ENCODE peak calls at places on chromosomes 5 and 9, in seven cellular contexts. One of them, this sample, is unnamed.

GRCh38 chr5:123209163-123210013 is 120.3 kb downstream of the PRDM6 start:
- DNase-seq in ACHN: peak; percentile 67
- DNase-seq in H54: peak; percentile 29
- DNase-seq in adipocyte: peak; percentile 72
- DNase-seq in cardiac fibroblast: peak; percentile 86
- DNase-seq in pons: no peak
- DNase-seq in EL: peak; percentile 77
- DNase-seq in this sample: no peak

GRCh38 chr5:96509721-96510383 is 76.8 kb upstream of the PCSK1 start:
- DNase-seq in adipocyte: peak; percentile 60
- DNase-seq in H54: peak; percentile 33
- DNase-seq in ACHN: no peak
- DNase-seq in EL: peak; percentile 84
- DNase-seq in cardiac fibroblast: peak; percentile 90
- DNase-seq in pons: no peak
- DNase-seq in this sample: no peak

GRCh38 chr9:136859821-136860269 is 6.3 kb downstream of the EDF1 start:
- DNase-seq in H54: no peak
- DNase-seq in adipocyte: no peak
- DNase-seq in pons: no peak
- DNase-seq in cardiac fibroblast: no peak
- DNase-seq in EL: no peak
- DNase-seq in ACHN: no peak
- DNase-seq in this sample: no peak

GRCh38 chr9:122370869-122371467 is at the start of gene PTGS1:
- DNase-seq in EL: peak; percentile 49
- DNase-seq in H54: no peak
- DNase-seq in pons: no peak
- DNase-seq in adipocyte: peak; percentile 77
- DNase-seq in ACHN: no peak
- DNase-seq in cardiac fibroblast: peak; percentile 80
- DNase-seq in this sample: peak; percentile 28

GRCh38 chr5:96687812-96688453 is 25.8 kb downstream of the CAST start:
- DNase-seq in H54: no peak
- DNase-seq in ACHN: peak; percentile 66
- DNase-seq in pons: peak; percentile 46
- DNase-seq in cardiac fibroblast: peak; percentile 78
- DNase-seq in EL: peak; percentile 53
- DNase-seq in adipocyte: peak; percentile 67
- DNase-seq in this sample: no peak

GRCh38 chr5:2376486-2376885 is 375.0 kb downstream of the IRX2 start:
- DNase-seq in EL: no peak
- DNase-seq in pons: no peak
- DNase-seq in cardiac fibroblast: no peak
- DNase-seq in adipocyte: no peak
- DNase-seq in ACHN: no peak
- DNase-seq in H54: no peak
- DNase-seq in this sample: no peak

GRCh38 chr5:34415559-34416198 is 240.4 kb upstream of the RAI14 start:
- DNase-seq in adipocyte: peak; percentile 43
- DNase-seq in EL: peak; percentile 74
- DNase-seq in cardiac fibroblast: no peak
- DNase-seq in H54: no peak
- DNase-seq in pons: no peak
- DNase-seq in ACHN: no peak
- DNase-seq in this sample: no peak

GRCh38 chr9:113360242-113360842 is 11.0 kb downstream of the BSPRY start:
- DNase-seq in EL: no peak
- DNase-seq in cardiac fibroblast: no peak
- DNase-seq in pons: no peak
- DNase-seq in adipocyte: no peak
- DNase-seq in ACHN: no peak
- DNase-seq in H54: no peak
- DNase-seq in this sample: no peak

GRCh38 chr9:108885643-108886348 is 23.7 kb downstream of the ACTL7A start:
- DNase-seq in EL: peak; percentile 74
- DNase-seq in ACHN: no peak
- DNase-seq in cardiac fibroblast: peak; percentile 89
- DNase-seq in adipocyte: peak; percentile 67
- DNase-seq in pons: no peak
- DNase-seq in H54: peak; percentile 72
- DNase-seq in this sample: peak; percentile 4

GRCh38 chr9:70945301-70945700 is 176.1 kb downstream of the TRPM3 start:
- DNase-seq in cardiac fibroblast: no peak
- DNase-seq in EL: no peak
- DNase-seq in H54: no peak
- DNase-seq in pons: no peak
- DNase-seq in ACHN: no peak
- DNase-seq in adipocyte: no peak
- DNase-seq in this sample: no peak

GRCh38 chr9:119365291-119366027 is 3.8 kb downstream of the BRINP1 start:
- DNase-seq in pons: peak; percentile 74
- DNase-seq in ACHN: peak; percentile 63
- DNase-seq in cardiac fibroblast: peak; percentile 3
- DNase-seq in EL: peak; percentile 16
- DNase-seq in adipocyte: peak; percentile 57
- DNase-seq in H54: peak; percentile 42
- DNase-seq in this sample: peak; percentile 31

GRCh38 chr5:1892211-1892610 is 9.5 kb upstream of the IRX4 start:
- DNase-seq in cardiac fibroblast: no peak
- DNase-seq in H54: no peak
- DNase-seq in adipocyte: no peak
- DNase-seq in ACHN: no peak
- DNase-seq in EL: no peak
- DNase-seq in pons: no peak
- DNase-seq in this sample: no peak

GRCh38 chr9:126428524-126429175 is 102.0 kb downstream of the MVB12B start:
- DNase-seq in cardiac fibroblast: no peak
- DNase-seq in pons: no peak
- DNase-seq in adipocyte: no peak
- DNase-seq in ACHN: no peak
- DNase-seq in EL: no peak
- DNase-seq in H54: no peak
- DNase-seq in this sample: no peak

GRCh38 chr9:124869986-124870560 is 8.1 kb downstream of the ARPC5L start:
- DNase-seq in H54: no peak
- DNase-seq in adipocyte: peak; percentile 47
- DNase-seq in ACHN: peak; percentile 39
- DNase-seq in pons: no peak
- DNase-seq in EL: peak; percentile 51
- DNase-seq in cardiac fibroblast: peak; percentile 52
- DNase-seq in this sample: no peak

GRCh38 chr9:14158911-14159310 is 155.0 kb downstream of the NFIB start:
- DNase-seq in cardiac fibroblast: peak; percentile 32
- DNase-seq in pons: peak; percentile 55
- DNase-seq in H54: peak; percentile 6
- DNase-seq in EL: peak; percentile 5
- DNase-seq in adipocyte: no peak
- DNase-seq in ACHN: no peak
- DNase-seq in this sample: no peak

GRCh38 chr9:38141751-38142150 is 72.7 kb upstream of the SHB start:
- DNase-seq in H54: peak; percentile 38
- DNase-seq in ACHN: peak; percentile 78
- DNase-seq in adipocyte: peak; percentile 57
- DNase-seq in EL: peak; percentile 81
- DNase-seq in cardiac fibroblast: peak; percentile 63
- DNase-seq in pons: no peak
- DNase-seq in this sample: no peak

GRCh38 chr9:134936021-134936761 is 18.5 kb upstream of the FCN1 start:
- DNase-seq in cardiac fibroblast: no peak
- DNase-seq in H54: no peak
- DNase-seq in EL: no peak
- DNase-seq in adipocyte: no peak
- DNase-seq in pons: no peak
- DNase-seq in ACHN: no peak
- DNase-seq in this sample: no peak

GRCh38 chr9:130732793-130733221 is 39.2 kb downstream of the EXOSC2 start:
- DNase-seq in ACHN: no peak
- DNase-seq in adipocyte: peak; percentile 19
- DNase-seq in pons: no peak
- DNase-seq in cardiac fibroblast: peak; percentile 87
- DNase-seq in H54: no peak
- DNase-seq in EL: no peak
- DNase-seq in this sample: no peak

GRCh38 chr9:113998529-113999255 is 79.4 kb downstream of the AMBP start:
- DNase-seq in ACHN: peak; percentile 15
- DNase-seq in H54: no peak
- DNase-seq in cardiac fibroblast: peak; percentile 25
- DNase-seq in pons: no peak
- DNase-seq in EL: peak; percentile 11
- DNase-seq in adipocyte: peak; percentile 20
- DNase-seq in this sample: no peak

GRCh38 chr5:111143910-111144309 is 51.8 kb downstream of the WDR36 start:
- DNase-seq in pons: no peak
- DNase-seq in adipocyte: peak; percentile 73
- DNase-seq in ACHN: peak; percentile 11
- DNase-seq in H54: no peak
- DNase-seq in cardiac fibroblast: peak; percentile 98
- DNase-seq in EL: peak; percentile 67
- DNase-seq in this sample: no peak

GRCh38 chr5:139776856-139777255 is 18.8 kb upstream of the PSD2 start:
- DNase-seq in H54: no peak
- DNase-seq in cardiac fibroblast: no peak
- DNase-seq in ACHN: no peak
- DNase-seq in pons: no peak
- DNase-seq in EL: no peak
- DNase-seq in adipocyte: no peak
- DNase-seq in this sample: no peak

GRCh38 chr5:55934117-55934613 is 60.6 kb downstream of the IL6ST start:
- DNase-seq in cardiac fibroblast: peak; percentile 51
- DNase-seq in H54: no peak
- DNase-seq in pons: no peak
- DNase-seq in EL: no peak
- DNase-seq in ACHN: no peak
- DNase-seq in adipocyte: no peak
- DNase-seq in this sample: no peak

GRCh38 chr9:35026671-35027070 is 37.1 kb downstream of the DNAJB5 start:
- DNase-seq in cardiac fibroblast: peak; percentile 50
- DNase-seq in EL: no peak
- DNase-seq in adipocyte: no peak
- DNase-seq in ACHN: no peak
- DNase-seq in pons: no peak
- DNase-seq in H54: no peak
- DNase-seq in this sample: no peak

GRCh38 chr5:74075496-74075895 is 449.5 kb downstream of the ARHGEF28 start:
- DNase-seq in pons: no peak
- DNase-seq in EL: no peak
- DNase-seq in ACHN: no peak
- DNase-seq in cardiac fibroblast: no peak
- DNase-seq in adipocyte: no peak
- DNase-seq in H54: no peak
- DNase-seq in this sample: no peak

GRCh38 chr5:90386099-90386710 is 23.4 kb downstream of the CETN3 start:
- DNase-seq in EL: no peak
- DNase-seq in adipocyte: peak; percentile 71
- DNase-seq in ACHN: peak; percentile 25
- DNase-seq in pons: peak; percentile 49
- DNase-seq in cardiac fibroblast: peak; percentile 36
- DNase-seq in H54: no peak
- DNase-seq in this sample: no peak

GRCh38 chr5:141172381-141173204 is at the start of gene PCDHB7:
- DNase-seq in adipocyte: peak; percentile 79
- DNase-seq in cardiac fibroblast: peak; percentile 16
- DNase-seq in H54: peak; percentile 51
- DNase-seq in ACHN: peak; percentile 44
- DNase-seq in EL: peak; percentile 48
- DNase-seq in pons: peak; percentile 47
- DNase-seq in this sample: no peak

GRCh38 chr9:127614961-127615360 is 2.9 kb downstream of the STXBP1 start:
- DNase-seq in cardiac fibroblast: peak; percentile 50
- DNase-seq in H54: no peak
- DNase-seq in adipocyte: peak; percentile 48
- DNase-seq in EL: no peak
- DNase-seq in pons: no peak
- DNase-seq in ACHN: no peak
- DNase-seq in this sample: no peak

GRCh38 chr9:36535106-36535505 is 37.6 kb upstream of the MELK start:
- DNase-seq in cardiac fibroblast: no peak
- DNase-seq in EL: no peak
- DNase-seq in adipocyte: no peak
- DNase-seq in H54: no peak
- DNase-seq in ACHN: no peak
- DNase-seq in pons: no peak
- DNase-seq in this sample: no peak

GRCh38 chr9:4301971-4302427 is 2.1 kb upstream of the GLIS3 start:
- DNase-seq in pons: no peak
- DNase-seq in ACHN: peak; percentile 73
- DNase-seq in H54: peak; percentile 55
- DNase-seq in cardiac fibroblast: peak; percentile 96
- DNase-seq in adipocyte: peak; percentile 82
- DNase-seq in EL: peak; percentile 90
- DNase-seq in this sample: no peak

GRCh38 chr9:126298319-126298801 is 28.3 kb upstream of the MVB12B start:
- DNase-seq in ACHN: no peak
- DNase-seq in H54: no peak
- DNase-seq in cardiac fibroblast: no peak
- DNase-seq in EL: no peak
- DNase-seq in pons: peak; percentile 92
- DNase-seq in adipocyte: no peak
- DNase-seq in this sample: no peak

GRCh38 chr9:107548298-107549142 is 59.0 kb upstream of the KLF4 start:
- DNase-seq in H54: peak; percentile 80
- DNase-seq in ACHN: peak; percentile 66
- DNase-seq in cardiac fibroblast: peak; percentile 94
- DNase-seq in pons: peak; percentile 41
- DNase-seq in EL: peak; percentile 94
- DNase-seq in adipocyte: peak; percentile 97
- DNase-seq in this sample: no peak

GRCh38 chr5:31407921-31408714 is 123.8 kb downstream of the DROSHA start:
- DNase-seq in adipocyte: peak; percentile 15
- DNase-seq in H54: no peak
- DNase-seq in EL: peak; percentile 61
- DNase-seq in cardiac fibroblast: no peak
- DNase-seq in ACHN: no peak
- DNase-seq in pons: no peak
- DNase-seq in this sample: no peak

GRCh38 chr5:116075117-116075910 is 9.5 kb upstream of the COMMD10 start:
- DNase-seq in ACHN: no peak
- DNase-seq in cardiac fibroblast: no peak
- DNase-seq in H54: no peak
- DNase-seq in adipocyte: no peak
- DNase-seq in EL: no peak
- DNase-seq in pons: no peak
- DNase-seq in this sample: no peak

GRCh38 chr5:27962201-27962600 is 923.8 kb upstream of the CDH9 start:
- DNase-seq in adipocyte: no peak
- DNase-seq in pons: no peak
- DNase-seq in cardiac fibroblast: peak; percentile 52
- DNase-seq in H54: no peak
- DNase-seq in EL: no peak
- DNase-seq in ACHN: no peak
- DNase-seq in this sample: no peak

GRCh38 chr9:12774861-12775367 is at the start of gene LURAP1L:
- DNase-seq in EL: peak; percentile 73
- DNase-seq in cardiac fibroblast: peak; percentile 83
- DNase-seq in ACHN: peak; percentile 71
- DNase-seq in adipocyte: peak; percentile 89
- DNase-seq in H54: no peak
- DNase-seq in pons: peak; percentile 80
- DNase-seq in this sample: peak; percentile 5

GRCh38 chr5:55636177-55636576 is 75.9 kb downstream of the SLC38A9 start:
- DNase-seq in EL: no peak
- DNase-seq in cardiac fibroblast: peak; percentile 48
- DNase-seq in adipocyte: peak; percentile 49
- DNase-seq in ACHN: no peak
- DNase-seq in H54: no peak
- DNase-seq in pons: peak; percentile 27
- DNase-seq in this sample: no peak

GRCh38 chr5:128053291-128053954 is 30.1 kb upstream of the SLC12A2 start:
- DNase-seq in H54: no peak
- DNase-seq in adipocyte: peak; percentile 68
- DNase-seq in EL: peak; percentile 17
- DNase-seq in ACHN: no peak
- DNase-seq in pons: no peak
- DNase-seq in cardiac fibroblast: peak; percentile 40
- DNase-seq in this sample: no peak

This sample was measured in NCI-H2171.